ENCODE peak calls at places on chromosome 1, in seven cellular contexts. T is PC-3; D is globus pallidus; Z is nucleus accumbens; J is M059J; U is SW480; F is stimulated activated CD8-positive, alpha-beta memory T cell treated with anti-CD3 and anti-CD28 coated beads, Interleukin-2, amount 100 ng/mL, for 1 hour. V is an unnamed sample.

GRCh38 chr1:156151093-156151688 is 2.2 kb upstream of the SEMA4A start:
- DNase-seq in D (no peak), Z (no peak), J (peak; percentile 87), F (no peak), U (no peak), T (no peak), V (no peak)

GRCh38 chr1:8702121-8702520 is 115.3 kb downstream of the RERE start:
- DNase-seq in U (peak; percentile 54), F (no peak), J (peak; percentile 38), D (peak; percentile 65), T (peak; percentile 90), Z (no peak), V (no peak)

GRCh38 chr1:19317126-19317910 is 5.2 kb downstream of the SLC66A1 start:
- DNase-seq in Z (no peak), F (no peak), U (no peak), T (no peak), J (no peak), D (no peak), V (no peak)

GRCh38 chr1:179369751-179370341 is 4.1 kb downstream of the AXDND1 start:
- DNase-seq in Z (no peak), U (peak; percentile 74), T (peak; percentile 82), D (peak; percentile 65), F (no peak), J (peak; percentile 69), V (no peak)

GRCh38 chr1:2969011-2969869 is 52.0 kb upstream of the ACTRT2 start:
- DNase-seq in T (no peak), F (no peak), U (no peak), Z (no peak), J (no peak), D (no peak), V (no peak)

GRCh38 chr1:59743324-59744108 is 71.2 kb upstream of the HOOK1 start:
- DNase-seq in D (peak; percentile 29), J (no peak), F (no peak), U (no peak), Z (no peak), T (no peak), V (no peak)

GRCh38 chr1:206700445-206701036 is 15.8 kb downstream of the MAPKAPK2 start:
- DNase-seq in Z (no peak), D (no peak), T (no peak), U (no peak), J (no peak), F (no peak), V (no peak)

GRCh38 chr1:30778156-30778978 is 20.8 kb upstream of the LAPTM5 start:
- DNase-seq in D (peak; percentile 70), J (peak; percentile 94), F (no peak), T (peak; percentile 85), Z (no peak), U (peak; percentile 57), V (no peak)

GRCh38 chr1:115672224-115673009 is 30.6 kb downstream of the VANGL1 start:
- DNase-seq in F (no peak), J (no peak), U (no peak), Z (no peak), T (no peak), D (no peak), V (no peak)

GRCh38 chr1:43128816-43129215 is 43.3 kb downstream of the EBNA1BP2 start:
- DNase-seq in U (no peak), F (no peak), D (no peak), J (no peak), Z (no peak), T (no peak), V (no peak)

GRCh38 chr1:168552961-168553360 is 9.2 kb upstream of the XCL2 start:
- DNase-seq in Z (no peak), U (no peak), J (no peak), F (no peak), D (no peak), T (no peak), V (no peak)

GRCh38 chr1:37677808-37678207 is 14.5 kb upstream of the CDCA8 start:
- DNase-seq in Z (no peak), T (no peak), U (no peak), J (no peak), D (no peak), F (no peak), V (no peak)

V was measured in activated T-helper 1 cell treated with Interleukin-2 at 50 U/mL for 16 hours.